ENCODE peak calls at places on chromosomes 1 and 21, in nine cellular contexts. X is fibroblast of mammary gland; V is Panc1; J is right atrium auricular region; W is astrocyte of the spinal cord; B is GM12865; Y is colonic mucosa; R is heart left ventricle; Q is CD4-positive, alpha-beta T cell. L is an unnamed sample.

GRCh38 chr1:155844860-155845259 is 12.2 kb downstream of the GON4L start:
- DNase-seq in X (no peak), V (no peak), J (no peak), W (no peak), B (no peak), Y (no peak), R (no peak), Q (no peak), L (no peak)

GRCh38 chr1:155079487-155080249 is 1.0 kb downstream of the EFNA3 start:
- DNase-seq in X (no peak), V (no peak), J (no peak), W (no peak), B (no peak), Y (peak), R (no peak), Q (no peak), L (no peak)

GRCh38 chr1:32813941-32814739 is 3.0 kb downstream of the YARS1 start:
- DNase-seq in X (peak), V (no peak), J (no peak), W (no peak), B (no peak), Y (no peak), R (no peak), Q (no peak), L (no peak)

GRCh38 chr1:154416496-154417337 is 11.6 kb downstream of the IL6R start:
- DNase-seq in X (no peak), V (no peak), J (no peak), W (no peak), B (no peak), Y (no peak), R (no peak), Q (no peak), L (no peak)

GRCh38 chr1:38129971-38130370 is 83.4 kb upstream of the POU3F1 start:
- DNase-seq in X (no peak), V (no peak), J (no peak), W (no peak), B (no peak), Y (no peak), R (no peak), Q (no peak), L (no peak)

GRCh38 chr1:47682198-47682597 is 244.4 kb downstream of the FOXD2 start:
- DNase-seq in X (no peak), V (no peak), J (peak), W (no peak), B (no peak), Y (peak), R (no peak), Q (no peak), L (no peak)

GRCh38 chr1:172742599-172743500 is 83.9 kb downstream of the FASLG start:
- DNase-seq in X (peak), V (no peak), J (no peak), W (peak), B (peak), Y (no peak), R (no peak), Q (no peak), L (peak)

GRCh38 chr1:93605812-93606512 is 75.7 kb downstream of the BCAR3 start:
- DNase-seq in X (peak), V (peak), J (peak), W (peak), B (no peak), Y (no peak), R (no peak), Q (no peak), L (peak)

GRCh38 chr1:12756756-12757433 is 10.9 kb downstream of the CFAP107 start:
- DNase-seq in X (no peak), V (no peak), J (no peak), W (no peak), B (no peak), Y (no peak), R (no peak), Q (no peak), L (peak)

GRCh38 chr21:33817136-33817535 is 98.5 kb downstream of the ATP5PO start:
- DNase-seq in X (no peak), V (no peak), J (no peak), W (no peak), B (no peak), Y (no peak), R (no peak), Q (no peak), L (no peak)

GRCh38 chr1:184937729-184938128 is 36.6 kb downstream of the NIBAN1 start:
- DNase-seq in X (no peak), V (no peak), J (no peak), W (no peak), B (no peak), Y (no peak), R (no peak), Q (no peak), L (no peak)

GRCh38 chr21:31298618-31299269 is 45.3 kb downstream of the TIAM1 start:
- DNase-seq in X (peak), V (no peak), J (no peak), W (peak), B (peak), Y (no peak), R (no peak), Q (no peak), L (no peak)

GRCh38 chr1:24108334-24109165 is 3.4 kb downstream of the MYOM3 start:
- DNase-seq in X (peak), V (no peak), J (no peak), W (peak), B (no peak), Y (peak), R (no peak), Q (no peak), L (peak)

GRCh38 chr1:183986941-183987340 is 50.6 kb downstream of the COLGALT2 start:
- DNase-seq in X (no peak), V (no peak), J (no peak), W (no peak), B (no peak), Y (no peak), R (no peak), Q (no peak), L (peak)

GRCh38 chr1:221715321-221716169 is 26.3 kb downstream of the DUSP10 start:
- DNase-seq in X (peak), V (no peak), J (no peak), W (peak), B (no peak), Y (no peak), R (no peak), Q (no peak), L (no peak)

GRCh38 chr1:95246511-95246910 is 12.5 kb downstream of the RWDD3 start:
- DNase-seq in X (no peak), V (no peak), J (no peak), W (no peak), B (no peak), Y (no peak), R (no peak), Q (no peak), L (no peak)

GRCh38 chr1:228527596-228527995 is 40.4 kb downstream of the RNF187 start:
- DNase-seq in X (no peak), V (no peak), J (no peak), W (no peak), B (no peak), Y (no peak), R (no peak), Q (no peak), L (no peak)

GRCh38 chr1:9867408-9868243 is 42.4 kb downstream of the CTNNBIP1 start:
- DNase-seq in X (peak), V (no peak), J (peak), W (peak), B (peak), Y (peak), R (peak), Q (peak), L (peak)

GRCh38 chr1:94543003-94543402 is 1.4 kb upstream of the F3 start:
- DNase-seq in X (peak), V (no peak), J (no peak), W (peak), B (no peak), Y (no peak), R (no peak), Q (no peak), L (peak)

GRCh38 chr21:16418663-16419062 is 688.9 kb downstream of the USP25 start:
- DNase-seq in X (no peak), V (no peak), J (no peak), W (no peak), B (no peak), Y (no peak), R (no peak), Q (no peak), L (no peak)

GRCh38 chr1:3089490-3089889 is 20.5 kb downstream of the PRDM16 start:
- DNase-seq in X (no peak), V (no peak), J (no peak), W (no peak), B (no peak), Y (no peak), R (no peak), Q (no peak), L (no peak)

GRCh38 chr1:113792471-113792870 is 19.8 kb downstream of the RSBN1 start:
- DNase-seq in X (no peak), V (no peak), J (no peak), W (no peak), B (peak), Y (no peak), R (no peak), Q (no peak), L (no peak)

GRCh38 chr21:25329227-25329626 is 278.1 kb downstream of the MRPL39 start:
- DNase-seq in X (peak), V (no peak), J (no peak), W (peak), B (no peak), Y (no peak), R (no peak), Q (no peak), L (peak)

GRCh38 chr1:5933676-5934057 is 58.6 kb downstream of the NPHP4 start:
- DNase-seq in X (no peak), V (no peak), J (no peak), W (no peak), B (no peak), Y (no peak), R (no peak), Q (no peak), L (peak)

GRCh38 chr1:113147073-113147625 is 74.2 kb downstream of the LRIG2 start:
- DNase-seq in X (no peak), V (no peak), J (no peak), W (no peak), B (no peak), Y (no peak), R (no peak), Q (no peak), L (no peak)

GRCh38 chr1:208013210-208013609 is 102.3 kb upstream of the CD34 start:
- DNase-seq in X (no peak), V (no peak), J (no peak), W (no peak), B (no peak), Y (no peak), R (no peak), Q (no peak), L (no peak)

GRCh38 chr1:36968730-36969129 is 65.6 kb downstream of the GRIK3 start:
- DNase-seq in X (no peak), V (no peak), J (no peak), W (no peak), B (no peak), Y (no peak), R (no peak), Q (no peak), L (no peak)

GRCh38 chr1:72283204-72284083 is 1.1 kb upstream of the NEGR1 start:
- DNase-seq in X (peak), V (peak), J (peak), W (peak), B (peak), Y (peak), R (peak), Q (no peak), L (peak)

GRCh38 chr1:72284084-72284397 is 1.7 kb upstream of the NEGR1 start:
- DNase-seq in X (peak), V (peak), J (no peak), W (peak), B (no peak), Y (no peak), R (no peak), Q (no peak), L (no peak)

GRCh38 chr1:72282690-72283203 is 408 bp upstream of the NEGR1 start:
- DNase-seq in X (peak), V (peak), J (peak), W (peak), B (peak), Y (peak), R (peak), Q (peak), L (peak)

GRCh38 chr1:72285074-72285425 is 2.7 kb upstream of the NEGR1 start:
- DNase-seq in X (no peak), V (no peak), J (no peak), W (no peak), B (no peak), Y (no peak), R (no peak), Q (no peak), L (no peak)

GRCh38 chr1:72284398-72285073 is 2.2 kb upstream of the NEGR1 start:
- DNase-seq in X (peak), V (peak), J (no peak), W (peak), B (peak), Y (peak), R (peak), Q (no peak), L (peak)
- TF ChIP-seq CTCF in X (no peak), V (peak), J (no peak), W (no peak), B (no peak), Y (no peak), R (no peak), Q (no peak), L (peak)

GRCh38 chr1:238950786-238951185 is 435.6 kb upstream of the CHRM3 start:
- DNase-seq in X (no peak), V (no peak), J (no peak), W (peak), B (no peak), Y (no peak), R (no peak), Q (no peak), L (no peak)

GRCh38 chr1:238955934-238956333 is 430.4 kb upstream of the CHRM3 start:
- DNase-seq in X (no peak), V (no peak), J (no peak), W (no peak), B (no peak), Y (no peak), R (no peak), Q (no peak), L (no peak)

GRCh38 chr1:238951809-238952208 is 434.6 kb upstream of the CHRM3 start:
- DNase-seq in X (peak), V (peak), J (no peak), W (peak), B (no peak), Y (peak), R (no peak), Q (no peak), L (peak)

GRCh38 chr1:238954865-238955264 is 431.5 kb upstream of the CHRM3 start:
- DNase-seq in X (no peak), V (no peak), J (no peak), W (peak), B (no peak), Y (no peak), R (no peak), Q (no peak), L (no peak)

GRCh38 chr1:238953448-238953847 is 432.9 kb upstream of the CHRM3 start:
- DNase-seq in X (no peak), V (no peak), J (no peak), W (no peak), B (no peak), Y (no peak), R (no peak), Q (no peak), L (no peak)
- TF ChIP-seq CTCF in X (peak), V (peak), J (peak), W (no peak), B (no peak), Y (no peak), R (no peak), Q (no peak), L (peak)

GRCh38 chr1:75614455-75615379 is 3.8 kb upstream of the SLC44A5 start:
- DNase-seq in X (peak), V (no peak), J (peak), W (peak), B (peak), Y (peak), R (peak), Q (no peak), L (peak)
- TF ChIP-seq CTCF in X (peak), V (peak), J (peak), W (peak), B (peak), Y (no peak), R (peak), Q (no peak), L (peak)

DNA sequence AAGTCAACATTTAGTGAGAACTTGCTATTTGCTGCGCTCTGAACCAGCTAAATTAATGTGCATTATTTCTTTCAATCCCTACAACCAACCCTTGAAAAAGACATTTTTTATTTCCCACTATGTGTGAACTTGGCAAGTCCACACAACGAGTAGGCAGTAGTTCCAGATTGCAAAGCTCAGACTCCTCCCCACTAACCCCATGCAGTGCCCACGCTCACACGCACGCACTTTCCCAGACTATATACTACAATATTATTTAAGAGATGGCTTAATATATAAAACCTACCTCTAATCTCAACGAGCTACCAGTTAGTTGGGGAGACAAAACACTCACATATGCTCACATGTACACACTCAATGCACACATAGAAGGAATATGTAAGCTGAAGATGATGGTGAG is 671.2 kb downstream of the LMO4 start:
- DNase-seq in X (no peak), V (no peak), J (no peak), W (no peak), B (no peak), Y (no peak), R (no peak), Q (no peak), L (no peak)
- TF ChIP-seq CTCF in X (no peak), V (no peak), J (no peak), W (no peak), B (no peak), Y (no peak), R (no peak), Q (no peak), L (no peak)

L was measured in AG10803.